ENCODE peak calls at places on chromosomes 2 and 18, in four cellular contexts. One of them, this sample, is unnamed.

GRCh38 chr2:241750076-241750840 is 15.8 kb downstream of the D2HGDH start:
- DNase-seq in K562: no peak
- DNase-seq in HL-60: no peak
- DNase-seq in GM12878: no peak
- DNase-seq in this sample: no peak

GRCh38 chr18:12883003-12883683 is 894 bp downstream of the PTPN2 start:
- DNase-seq in HL-60: no peak
- DNase-seq in GM12878: no peak
- DNase-seq in K562: no peak
- DNase-seq in this sample: no peak

GRCh38 chr2:88070055-88070454 is 2.4 kb downstream of the SMYD1 start:
- DNase-seq in HL-60: no peak
- DNase-seq in GM12878: no peak
- DNase-seq in K562: no peak
- DNase-seq in this sample: no peak

GRCh38 chr2:3625186-3625585 is 30.3 kb downstream of the COLEC11 start:
- DNase-seq in HL-60: no peak
- DNase-seq in K562: no peak
- DNase-seq in GM12878: no peak
- DNase-seq in this sample: no peak

GRCh38 chr2:27050996-27051901 is at the start of gene AGBL5:
- DNase-seq in K562: peak; percentile 96
- DNase-seq in GM12878: peak; percentile 97
- DNase-seq in HL-60: peak; percentile 92
- DNase-seq in this sample: peak; percentile 99

GRCh38 chr2:84959045-84959493 is 11.9 kb upstream of the KCMF1 start:
- DNase-seq in HL-60: no peak
- DNase-seq in K562: no peak
- DNase-seq in GM12878: no peak
- DNase-seq in this sample: no peak

GRCh38 chr2:235492850-235493344 is 946 bp upstream of the AGAP1 start:
- DNase-seq in HL-60: no peak
- DNase-seq in GM12878: no peak
- DNase-seq in K562: no peak
- DNase-seq in this sample: no peak

GRCh38 chr2:23412556-23413155 is 27.7 kb downstream of the KLHL29 start:
- DNase-seq in GM12878: no peak
- DNase-seq in HL-60: no peak
- DNase-seq in K562: no peak
- DNase-seq in this sample: no peak

GRCh38 chr2:10668402-10669012 is 21.3 kb downstream of the NOL10 start:
- DNase-seq in GM12878: peak; percentile 27
- DNase-seq in HL-60: peak; percentile 46
- DNase-seq in K562: peak; percentile 77
- DNase-seq in this sample: no peak

GRCh38 chr18:7158201-7158600 is 40.6 kb upstream of the LAMA1 start:
- DNase-seq in K562: no peak
- DNase-seq in HL-60: no peak
- DNase-seq in GM12878: no peak
- DNase-seq in this sample: no peak

GRCh38 chr2:216082805-216083204 is 1.1 kb downstream of the TMEM169 start:
- DNase-seq in HL-60: no peak
- DNase-seq in K562: no peak
- DNase-seq in GM12878: no peak
- DNase-seq in this sample: no peak

GRCh38 chr2:100983684-100984310 is 18.3 kb upstream of the RPL31 start:
- DNase-seq in K562: no peak
- DNase-seq in HL-60: no peak
- DNase-seq in GM12878: no peak
- DNase-seq in this sample: no peak

GRCh38 chr18:48902023-48902855 is 48.5 kb downstream of the SMAD7 start:
- DNase-seq in HL-60: no peak
- DNase-seq in GM12878: no peak
- DNase-seq in K562: peak; percentile 78
- DNase-seq in this sample: no peak

GRCh38 chr2:126656311-126657145 is 570 bp downstream of the GYPC start:
- DNase-seq in HL-60: no peak
- DNase-seq in K562: peak; percentile 55
- DNase-seq in GM12878: no peak
- DNase-seq in this sample: no peak

GRCh38 chr2:25268136-25268535 is 73.6 kb downstream of the DNMT3A start:
- DNase-seq in GM12878: no peak
- DNase-seq in K562: no peak
- DNase-seq in HL-60: no peak
- DNase-seq in this sample: no peak

GRCh38 chr18:3463052-3463451 is 13.1 kb downstream of the TGIF1 start:
- DNase-seq in GM12878: no peak
- DNase-seq in HL-60: no peak
- DNase-seq in K562: no peak
- DNase-seq in this sample: no peak

GRCh38 chr2:240960963-240961876 is 37.2 kb upstream of the SNED1 start:
- DNase-seq in K562: no peak
- DNase-seq in HL-60: no peak
- DNase-seq in GM12878: no peak
- DNase-seq in this sample: peak; percentile 24

GRCh38 chr18:23269931-23270330 is 134.6 kb downstream of the CABLES1 start:
- DNase-seq in K562: no peak
- DNase-seq in GM12878: no peak
- DNase-seq in HL-60: no peak
- DNase-seq in this sample: no peak

GRCh38 chr18:63079114-63079513 is 240.5 kb downstream of the BCL2 start:
- DNase-seq in K562: no peak
- DNase-seq in HL-60: peak; percentile 79
- DNase-seq in GM12878: peak; percentile 55
- DNase-seq in this sample: no peak

GRCh38 chr2:149188291-149188690 is 142.1 kb upstream of the LYPD6 start:
- DNase-seq in HL-60: no peak
- DNase-seq in GM12878: no peak
- DNase-seq in K562: no peak
- DNase-seq in this sample: no peak

GRCh38 chr2:212842544-212843185 is 304.1 kb upstream of the ERBB4 start:
- DNase-seq in K562: no peak
- DNase-seq in GM12878: no peak
- DNase-seq in HL-60: no peak
- DNase-seq in this sample: no peak

GRCh38 chr2:196096264-196096663 is 27.6 kb upstream of the DNAH7 start:
- DNase-seq in GM12878: no peak
- DNase-seq in HL-60: no peak
- DNase-seq in K562: no peak
- DNase-seq in this sample: no peak

GRCh38 chr2:102200539-102200938 is 13.7 kb downstream of the IL1RL2 start:
- DNase-seq in HL-60: no peak
- DNase-seq in GM12878: no peak
- DNase-seq in K562: no peak
- DNase-seq in this sample: no peak

GRCh38 chr2:235924675-235925063 is 243.5 kb downstream of the GBX2 start:
- DNase-seq in HL-60: no peak
- DNase-seq in GM12878: peak; percentile 1
- DNase-seq in K562: no peak
- DNase-seq in this sample: no peak

GRCh38 chr2:102155703-102156515 is 13.4 kb downstream of the IL1R1 start:
- DNase-seq in GM12878: no peak
- DNase-seq in HL-60: peak; percentile 44
- DNase-seq in K562: no peak
- DNase-seq in this sample: no peak

GRCh38 chr2:145815933-145816332 is 1296.0 kb upstream of the ZEB2 start:
- DNase-seq in K562: no peak
- DNase-seq in GM12878: no peak
- DNase-seq in HL-60: no peak
- DNase-seq in this sample: no peak

GRCh38 chr18:38966846-38967245 is 1401.2 kb upstream of the CELF4 start:
- DNase-seq in HL-60: no peak
- DNase-seq in K562: no peak
- DNase-seq in GM12878: no peak
- DNase-seq in this sample: no peak

DNA sequence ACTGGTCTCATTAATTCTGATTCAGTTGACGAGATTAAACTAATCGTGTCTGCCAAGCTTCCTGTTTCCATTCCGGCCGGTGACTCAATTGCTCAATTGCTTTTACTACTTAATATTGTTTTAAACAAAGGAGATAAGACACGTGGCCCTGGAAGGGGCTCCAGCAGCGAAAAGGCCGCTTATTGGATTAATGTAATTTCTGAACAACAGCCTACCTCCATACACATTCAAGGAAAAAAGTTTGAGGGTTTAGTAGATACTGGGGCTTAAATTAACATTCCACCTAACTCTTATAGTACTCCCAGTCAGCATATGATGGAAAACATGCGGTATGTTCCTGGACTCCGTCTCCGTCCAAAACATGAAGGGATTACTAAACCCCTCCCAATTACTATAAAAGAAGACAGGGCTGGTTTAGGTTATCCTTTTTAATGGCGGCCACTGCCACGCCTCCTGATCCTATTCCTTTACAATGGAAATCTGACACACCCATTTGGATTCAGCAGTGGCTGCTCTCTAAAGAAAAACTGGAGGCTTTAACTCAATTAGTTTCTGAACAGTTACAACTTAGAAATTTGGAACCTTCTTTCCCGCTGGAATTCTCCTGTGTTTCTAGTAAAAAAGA is 27.1 kb downstream of the VPS54 start:
- DNase-seq in HL-60: no peak
- DNase-seq in K562: no peak
- DNase-seq in GM12878: no peak
- DNase-seq in this sample: no peak
- TF ChIP-seq SPI1 in HL-60: no peak
- TF ChIP-seq SPI1 in K562: no peak
- TF ChIP-seq SPI1 in GM12878: no peak
- TF ChIP-seq SPI1 in this sample: no peak

GRCh38 chr2:96691022-96691612 is 48.6 kb downstream of the FER1L5 start:
- DNase-seq in K562: no peak
- DNase-seq in HL-60: no peak
- DNase-seq in GM12878: no peak
- DNase-seq in this sample: no peak
- TF ChIP-seq SPI1 in K562: no peak
- TF ChIP-seq SPI1 in HL-60: no peak
- TF ChIP-seq SPI1 in GM12878: no peak
- TF ChIP-seq SPI1 in this sample: no peak

GRCh38 chr2:239715202-239715601 is 309.9 kb downstream of the NDUFA10 start:
- DNase-seq in GM12878: no peak
- DNase-seq in K562: no peak
- DNase-seq in HL-60: no peak
- DNase-seq in this sample: no peak
- TF ChIP-seq SPI1 in GM12878: no peak
- TF ChIP-seq SPI1 in K562: no peak
- TF ChIP-seq SPI1 in HL-60: no peak
- TF ChIP-seq SPI1 in this sample: no peak

GRCh38 chr2:86436328-86436727 is 4.8 kb upstream of the KDM3A start:
- DNase-seq in HL-60: no peak
- DNase-seq in GM12878: no peak
- DNase-seq in K562: no peak
- DNase-seq in this sample: no peak
- TF ChIP-seq SPI1 in HL-60: no peak
- TF ChIP-seq SPI1 in GM12878: no peak
- TF ChIP-seq SPI1 in K562: no peak
- TF ChIP-seq SPI1 in this sample: no peak

GRCh38 chr2:170086117-170086688 is 91.7 kb upstream of the MYO3B start:
- DNase-seq in HL-60: no peak
- DNase-seq in K562: no peak
- DNase-seq in GM12878: no peak
- DNase-seq in this sample: no peak

GRCh38 chr2:170086751-170087150 is 91.2 kb upstream of the MYO3B start:
- DNase-seq in HL-60: no peak
- DNase-seq in K562: no peak
- DNase-seq in GM12878: no peak
- DNase-seq in this sample: no peak

GRCh38 chr2:170087394-170087793 is 90.6 kb upstream of the MYO3B start:
- DNase-seq in GM12878: no peak
- DNase-seq in K562: no peak
- DNase-seq in HL-60: no peak
- DNase-seq in this sample: no peak

GRCh38 chr2:170090229-170090628 is 87.7 kb upstream of the MYO3B start:
- DNase-seq in HL-60: no peak
- DNase-seq in GM12878: no peak
- DNase-seq in K562: no peak
- DNase-seq in this sample: no peak

GRCh38 chr2:170088776-170089175 is 89.2 kb upstream of the MYO3B start:
- DNase-seq in K562: no peak
- DNase-seq in HL-60: no peak
- DNase-seq in GM12878: no peak
- DNase-seq in this sample: no peak
- TF ChIP-seq SPI1 in K562: no peak
- TF ChIP-seq SPI1 in HL-60: no peak
- TF ChIP-seq SPI1 in GM12878: no peak
- TF ChIP-seq SPI1 in this sample: no peak

DNA sequence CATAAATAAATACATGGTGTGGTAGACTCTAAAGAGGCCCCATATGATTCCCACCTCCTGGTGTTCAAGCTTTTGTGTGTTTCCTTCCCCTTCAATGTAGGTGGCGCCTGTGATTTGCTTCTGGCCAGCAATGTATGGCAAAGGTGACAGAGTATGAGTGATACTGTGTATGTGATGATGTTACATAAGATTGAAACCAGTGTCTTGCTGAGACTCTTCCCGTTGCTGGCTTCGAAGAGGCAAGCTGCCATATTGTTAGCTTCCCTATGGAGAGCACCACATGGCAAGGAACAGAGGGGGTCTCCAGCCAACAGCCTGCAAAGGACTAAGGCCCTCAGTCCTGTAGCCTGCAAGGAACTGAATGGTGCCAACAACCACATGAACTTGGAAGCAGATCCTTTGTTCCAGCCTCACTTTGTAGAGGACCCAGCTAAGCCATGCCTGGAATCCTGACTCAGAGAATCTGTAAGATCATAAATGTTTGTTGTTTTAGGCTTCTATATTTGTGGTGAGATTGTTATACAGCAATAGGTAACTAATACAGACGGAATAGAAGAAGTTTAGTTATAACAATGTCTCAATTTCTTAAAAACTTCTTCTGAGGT is 1.7 kb upstream of the SMAD4 start:
- DNase-seq in HL-60: peak; percentile 47
- DNase-seq in K562: peak; percentile 55
- DNase-seq in GM12878: no peak
- DNase-seq in this sample: no peak
- TF ChIP-seq SPI1 in HL-60: no peak
- TF ChIP-seq SPI1 in K562: no peak
- TF ChIP-seq SPI1 in GM12878: no peak
- TF ChIP-seq SPI1 in this sample: no peak

This sample was measured in GM12891.